ENCODE peak calls at places on chromosomes 5 and 9, in five cellular contexts. One of them, this sample, is unnamed.

GRCh38 chr9:130518198-130518597 is 61.2 kb upstream of the FUBP3 start:
- DNase-seq in fibroblast of lung: no peak
- DNase-seq in HepG2: no peak
- DNase-seq in prostate gland: no peak
- DNase-seq in GM12865: no peak
- DNase-seq in this sample: no peak

GRCh38 chr5:145660897-145661650 is 174.1 kb downstream of the PRELID2 start:
- DNase-seq in fibroblast of lung: peak; percentile 62
- DNase-seq in HepG2: no peak
- DNase-seq in prostate gland: no peak
- DNase-seq in GM12865: no peak
- DNase-seq in this sample: peak; percentile 84

GRCh38 chr9:96333958-96334357 is 32.0 kb upstream of the HSD17B3 start:
- DNase-seq in fibroblast of lung: no peak
- DNase-seq in HepG2: no peak
- DNase-seq in prostate gland: no peak
- DNase-seq in GM12865: no peak
- DNase-seq in this sample: no peak

GRCh38 chr9:98983295-98984268 is 39.9 kb downstream of the COL15A1 start:
- DNase-seq in fibroblast of lung: peak; percentile 92
- DNase-seq in HepG2: no peak
- DNase-seq in prostate gland: no peak
- DNase-seq in GM12865: no peak
- DNase-seq in this sample: peak; percentile 91

GRCh38 chr9:78319197-78320029 is 22.5 kb downstream of the PSAT1 start:
- DNase-seq in fibroblast of lung: no peak
- DNase-seq in HepG2: no peak
- DNase-seq in prostate gland: no peak
- DNase-seq in GM12865: no peak
- DNase-seq in this sample: no peak

GRCh38 chr9:25205285-25205684 is 473.0 kb downstream of the TUSC1 start:
- DNase-seq in fibroblast of lung: no peak
- DNase-seq in HepG2: no peak
- DNase-seq in prostate gland: no peak
- DNase-seq in GM12865: no peak
- DNase-seq in this sample: no peak

GRCh38 chr5:82023530-82024095 is 51.8 kb downstream of the ATG10 start:
- DNase-seq in fibroblast of lung: no peak
- DNase-seq in HepG2: no peak
- DNase-seq in prostate gland: peak; percentile 20
- DNase-seq in GM12865: no peak
- DNase-seq in this sample: peak; percentile 52

GRCh38 chr5:14121552-14121951 is 21.6 kb upstream of the TRIO start:
- DNase-seq in fibroblast of lung: no peak
- DNase-seq in HepG2: no peak
- DNase-seq in prostate gland: no peak
- DNase-seq in GM12865: no peak
- DNase-seq in this sample: no peak

GRCh38 chr9:87718852-87719612 is 6.9 kb upstream of the CTSL start:
- DNase-seq in fibroblast of lung: no peak
- DNase-seq in HepG2: no peak
- DNase-seq in prostate gland: no peak
- DNase-seq in GM12865: no peak
- DNase-seq in this sample: no peak

GRCh38 chr5:171945066-171945465 is 61.4 kb downstream of the FBXW11 start:
- DNase-seq in fibroblast of lung: no peak
- DNase-seq in HepG2: no peak
- DNase-seq in prostate gland: no peak
- DNase-seq in GM12865: no peak
- DNase-seq in this sample: peak; percentile 50

GRCh38 chr5:16741007-16741406 is 124.2 kb upstream of the RETREG1 start:
- DNase-seq in fibroblast of lung: peak; percentile 41
- DNase-seq in HepG2: peak; percentile 16
- DNase-seq in prostate gland: peak; percentile 71
- DNase-seq in GM12865: no peak
- DNase-seq in this sample: peak; percentile 12
- TF ChIP-seq CTCF in fibroblast of lung: peak; percentile 4
- TF ChIP-seq CTCF in HepG2: peak; percentile 55
- TF ChIP-seq CTCF in prostate gland: no peak
- TF ChIP-seq CTCF in GM12865: no peak
- TF ChIP-seq CTCF in this sample: no peak

GRCh38 chr5:174735498-174736350 is 11.3 kb downstream of the MSX2 start:
- DNase-seq in fibroblast of lung: peak; percentile 26
- DNase-seq in HepG2: peak; percentile 5
- DNase-seq in prostate gland: peak; percentile 32
- DNase-seq in GM12865: no peak
- DNase-seq in this sample: no peak
- H3K4me3 ChIP-seq in fibroblast of lung: no peak overlapping the region
- H3K4me3 ChIP-seq in HepG2: no peak overlapping the region
- H3K4me3 ChIP-seq in prostate gland: no peak overlapping the region
- H3K4me3 ChIP-seq in GM12865: no peak overlapping the region
- H3K4me3 ChIP-seq in this sample: peak overlapping the region; percentile 11

GRCh38 chr5:154418344-154418820 is 27.4 kb upstream of the SAP30L start:
- DNase-seq in fibroblast of lung: peak; percentile 51
- DNase-seq in HepG2: no peak
- DNase-seq in prostate gland: no peak
- DNase-seq in GM12865: no peak
- DNase-seq in this sample: no peak

GRCh38 chr5:154422298-154422697 is 23.5 kb upstream of the SAP30L start:
- DNase-seq in fibroblast of lung: no peak
- DNase-seq in HepG2: no peak
- DNase-seq in prostate gland: no peak
- DNase-seq in GM12865: no peak
- DNase-seq in this sample: no peak

GRCh38 chr5:154419236-154419635 is 26.6 kb upstream of the SAP30L start:
- DNase-seq in fibroblast of lung: no peak
- DNase-seq in HepG2: no peak
- DNase-seq in prostate gland: no peak
- DNase-seq in GM12865: no peak
- DNase-seq in this sample: no peak

GRCh38 chr5:154421868-154422267 is 23.9 kb upstream of the SAP30L start:
- DNase-seq in fibroblast of lung: no peak
- DNase-seq in HepG2: peak; percentile 53
- DNase-seq in prostate gland: no peak
- DNase-seq in GM12865: peak; percentile 51
- DNase-seq in this sample: no peak
- TF ChIP-seq CTCF in fibroblast of lung: peak; percentile 26
- TF ChIP-seq CTCF in HepG2: peak; percentile 75
- TF ChIP-seq CTCF in prostate gland: no peak
- TF ChIP-seq CTCF in GM12865: peak; percentile 54
- TF ChIP-seq CTCF in this sample: peak; percentile 46

DNA sequence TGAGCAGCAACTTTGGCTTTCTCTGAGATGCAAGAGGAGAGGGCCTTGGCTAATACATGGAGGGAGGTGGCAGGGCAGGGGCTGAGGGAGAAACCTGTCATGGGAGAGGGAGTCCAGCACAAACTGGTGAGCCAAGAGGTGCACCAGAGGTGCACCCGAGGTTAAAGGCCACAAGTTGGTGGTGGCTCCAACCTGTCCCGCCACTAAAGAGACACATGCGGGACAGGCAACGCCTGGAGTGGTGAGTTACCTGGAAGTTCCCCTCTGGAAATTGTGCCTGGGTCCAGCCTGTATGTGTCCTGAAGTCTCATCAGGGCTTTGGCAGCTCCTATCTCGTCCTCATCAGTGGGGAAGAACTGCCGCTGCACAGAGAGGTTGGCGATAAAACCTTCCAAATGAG is 14.0 kb downstream of the P4HA2 start:
- DNase-seq in fibroblast of lung: no peak
- DNase-seq in HepG2: no peak
- DNase-seq in prostate gland: no peak
- DNase-seq in GM12865: no peak
- DNase-seq in this sample: no peak
- H3K4me3 ChIP-seq in fibroblast of lung: no peak overlapping the region
- H3K4me3 ChIP-seq in HepG2: no peak overlapping the region
- H3K4me3 ChIP-seq in prostate gland: no peak overlapping the region
- H3K4me3 ChIP-seq in GM12865: no peak overlapping the region
- H3K4me3 ChIP-seq in this sample: no peak overlapping the region

DNA sequence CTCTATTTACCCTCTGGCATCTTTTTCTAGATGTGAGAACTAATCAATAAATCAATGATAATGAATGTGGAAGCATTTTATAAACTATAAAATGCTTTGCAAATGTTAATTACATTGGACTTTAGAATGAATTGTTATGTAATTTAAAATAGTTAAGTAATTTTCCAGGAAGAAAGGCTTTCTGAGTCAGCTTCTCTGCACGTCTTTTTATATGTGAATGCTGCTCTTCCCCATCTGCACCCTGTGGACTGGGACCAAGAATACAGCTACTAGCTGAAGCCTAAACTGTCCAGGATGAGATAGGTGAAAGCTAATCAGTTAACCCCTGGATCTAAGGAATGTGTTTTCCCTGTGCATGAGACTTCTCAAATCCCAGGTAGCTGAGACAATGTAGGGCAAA is 292.9 kb downstream of the NR3C1 start:
- DNase-seq in fibroblast of lung: no peak
- DNase-seq in HepG2: no peak
- DNase-seq in prostate gland: no peak
- DNase-seq in GM12865: no peak
- DNase-seq in this sample: peak; percentile 36
- TF ChIP-seq CTCF in fibroblast of lung: no peak
- TF ChIP-seq CTCF in HepG2: no peak
- TF ChIP-seq CTCF in prostate gland: no peak
- TF ChIP-seq CTCF in GM12865: no peak
- TF ChIP-seq CTCF in this sample: no peak

GRCh38 chr5:27217160-27217956 is 179.0 kb upstream of the CDH9 start:
- DNase-seq in fibroblast of lung: no peak
- DNase-seq in HepG2: no peak
- DNase-seq in prostate gland: no peak
- DNase-seq in GM12865: no peak
- DNase-seq in this sample: no peak
- H3K4me3 ChIP-seq in fibroblast of lung: no peak overlapping the region
- H3K4me3 ChIP-seq in HepG2: no peak overlapping the region
- H3K4me3 ChIP-seq in prostate gland: no peak overlapping the region
- H3K4me3 ChIP-seq in GM12865: no peak overlapping the region
- H3K4me3 ChIP-seq in this sample: no peak overlapping the region

GRCh38 chr5:76546497-76547102 is 76.6 kb downstream of the F2RL2 start:
- DNase-seq in fibroblast of lung: no peak
- DNase-seq in HepG2: peak; percentile 36
- DNase-seq in prostate gland: no peak
- DNase-seq in GM12865: peak; percentile 34
- DNase-seq in this sample: no peak

GRCh38 chr5:76542236-76542635 is 81.0 kb downstream of the F2RL2 start:
- DNase-seq in fibroblast of lung: no peak
- DNase-seq in HepG2: no peak
- DNase-seq in prostate gland: no peak
- DNase-seq in GM12865: no peak
- DNase-seq in this sample: no peak

GRCh38 chr5:76545184-76545583 is 78.0 kb downstream of the F2RL2 start:
- DNase-seq in fibroblast of lung: no peak
- DNase-seq in HepG2: no peak
- DNase-seq in prostate gland: no peak
- DNase-seq in GM12865: no peak
- DNase-seq in this sample: no peak

GRCh38 chr5:76542887-76543690 is 80.1 kb downstream of the F2RL2 start:
- DNase-seq in fibroblast of lung: no peak
- DNase-seq in HepG2: no peak
- DNase-seq in prostate gland: no peak
- DNase-seq in GM12865: peak; percentile 26
- DNase-seq in this sample: no peak

GRCh38 chr5:76544268-76544926 is 78.8 kb downstream of the F2RL2 start:
- DNase-seq in fibroblast of lung: peak; percentile 43
- DNase-seq in HepG2: peak; percentile 70
- DNase-seq in prostate gland: peak; percentile 53
- DNase-seq in GM12865: peak; percentile 64
- DNase-seq in this sample: peak; percentile 25
- TF ChIP-seq CTCF in fibroblast of lung: peak; percentile 8
- TF ChIP-seq CTCF in HepG2: peak; percentile 87
- TF ChIP-seq CTCF in prostate gland: peak; percentile 70
- TF ChIP-seq CTCF in GM12865: peak; percentile 42
- TF ChIP-seq CTCF in this sample: no peak